ENCODE peak calls at places on chromosomes 7 and 10, in four cellular contexts. D is GM12865, Z is neural crest cell, R is CD14-positive monocyte. F is an unnamed sample.

GRCh38 chr10:114401195-114401741 is 3.0 kb downstream of the AFAP1L2 start:
- DNase-seq in D (peak), Z (no peak), R (no peak), F (no peak)

GRCh38 chr10:96548589-96548988 is 34.9 kb upstream of the TLL2 start:
- DNase-seq in D (no peak), Z (no peak), R (no peak), F (no peak)

GRCh38 chr7:35576037-35576573 is 118.8 kb downstream of the HERPUD2 start:
- DNase-seq in D (no peak), Z (no peak), R (no peak), F (no peak)

GRCh38 chr10:12875100-12875499 is 126.4 kb downstream of the CCDC3 start:
- DNase-seq in D (no peak), Z (no peak), R (no peak), F (no peak)

GRCh38 chr7:84297606-84298005 is 103.0 kb upstream of the SEMA3A start:
- DNase-seq in D (no peak), Z (no peak), R (no peak), F (no peak)

GRCh38 chr7:50953820-50954219 is 171.1 kb upstream of the GRB10 start:
- DNase-seq in D (no peak), Z (no peak), R (no peak), F (no peak)

GRCh38 chr10:84007482-84007881 is 131.8 kb upstream of the GHITM start:
- DNase-seq in D (no peak), Z (no peak), R (no peak), F (no peak)

GRCh38 chr7:42283553-42283952 is 46.5 kb upstream of the GLI3 start:
- DNase-seq in D (no peak), Z (no peak), R (no peak), F (no peak)

GRCh38 chr7:69482676-69483075 is 115.6 kb upstream of the AUTS2 start:
- DNase-seq in D (no peak), Z (no peak), R (no peak), F (no peak)

GRCh38 chr7:43655584-43655983 is 72.7 kb downstream of the STK17A start:
- DNase-seq in D (no peak), Z (no peak), R (no peak), F (no peak)
- TF ChIP-seq CTCF in D (no peak), Z (no peak), R (no peak), F (no peak)

GRCh38 chr10:93415693-93416092 is 66.4 kb downstream of the MYOF start:
- DNase-seq in D (no peak), Z (no peak), R (no peak), F (no peak)
- TF ChIP-seq CTCF in D (no peak), Z (peak), R (no peak), F (no peak)

DNA sequence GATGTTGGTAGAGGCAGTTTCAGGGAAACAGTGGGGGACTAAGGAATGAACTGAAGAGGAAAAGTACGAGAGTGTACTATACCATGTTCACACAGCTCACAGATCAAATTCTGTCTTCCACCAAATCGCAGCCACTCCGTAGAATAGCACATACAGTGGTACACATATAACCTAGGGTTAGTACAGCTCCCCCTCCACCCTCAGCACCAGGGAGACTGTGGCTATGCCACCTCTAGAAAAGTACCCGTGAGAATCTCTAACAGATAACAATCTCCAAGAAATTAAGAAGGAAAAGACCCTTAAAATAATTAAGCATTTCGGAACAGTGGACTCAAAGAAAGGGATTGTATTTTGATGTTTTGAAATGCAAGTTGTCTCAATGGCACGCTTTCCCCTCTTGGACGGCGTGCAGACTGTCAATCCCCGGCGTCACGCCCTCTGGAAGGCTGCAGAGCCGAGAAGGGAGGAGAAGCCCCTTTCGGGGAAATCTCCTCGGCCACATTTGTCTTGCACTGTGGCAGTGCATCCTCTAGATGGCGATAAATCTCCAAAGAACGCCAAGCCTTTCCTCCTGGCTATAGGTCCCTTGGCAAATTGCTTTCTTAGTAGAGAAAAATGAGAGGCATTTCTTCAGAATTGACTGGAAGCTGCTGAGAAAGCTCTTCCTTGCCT is 345.0 kb downstream of the REEP3 start:
- DNase-seq in D (peak), Z (peak), R (no peak), F (peak)
- TF ChIP-seq CTCF in D (peak), Z (peak), R (peak), F (peak)

GRCh38 chr10:103055105-103055504 is 137.0 kb downstream of the CNNM2 start:
- DNase-seq in D (no peak), Z (no peak), R (no peak), F (no peak)

GRCh38 chr10:103054621-103055020 is 136.5 kb downstream of the CNNM2 start:
- DNase-seq in D (no peak), Z (no peak), R (no peak), F (no peak)

GRCh38 chr10:103049237-103049636 is 131.1 kb downstream of the CNNM2 start:
- DNase-seq in D (no peak), Z (no peak), R (no peak), F (no peak)

GRCh38 chr10:103057980-103058568 is 135.0 kb downstream of the NT5C2 start:
- DNase-seq in D (no peak), Z (no peak), R (no peak), F (no peak)

GRCh38 chr10:103053659-103054581 is 135.8 kb downstream of the CNNM2 start:
- DNase-seq in D (peak), Z (peak), R (peak), F (peak)
- TF ChIP-seq CTCF in D (no peak), Z (peak), R (peak), F (peak)

DNA sequence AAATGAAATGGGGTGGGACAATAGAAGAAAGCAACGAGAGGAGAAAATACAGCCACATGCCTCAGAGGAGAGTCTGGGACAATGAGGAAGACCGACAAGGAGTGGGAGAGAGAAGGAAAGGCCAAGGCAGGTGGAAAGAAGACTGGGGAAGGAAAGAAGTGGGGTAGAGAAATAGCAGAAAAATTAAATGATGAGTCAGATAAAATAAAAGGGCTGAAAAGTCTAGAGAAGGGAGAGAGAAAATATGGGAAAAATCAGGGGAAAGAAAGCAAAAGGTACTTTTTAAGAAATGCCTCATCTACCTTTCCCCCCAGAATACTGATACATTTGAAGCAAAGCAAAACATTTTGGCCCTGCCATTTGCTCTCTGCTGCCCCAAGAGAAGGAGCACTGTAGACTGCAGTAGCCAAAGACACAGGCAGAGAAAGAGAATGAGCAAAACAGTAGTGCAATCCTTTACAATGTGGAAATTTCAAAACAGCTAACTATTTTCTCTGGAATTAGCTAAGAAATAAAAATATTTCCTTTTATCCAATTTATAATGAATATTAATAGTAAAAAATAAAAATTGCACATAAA is 14.5 kb downstream of the GBX1 start:
- DNase-seq in D (no peak), Z (no peak), R (no peak), F (no peak)
- TF ChIP-seq CTCF in D (no peak), Z (no peak), R (no peak), F (no peak)